ENCODE peak calls at places on chromosomes 6 and 20, in six cellular contexts. P is CD4-positive, alpha-beta T cell; W is AG04450; H is RWPE1; D is SK-N-SH; Z is SJSA1. J is an unnamed sample.

GRCh38 chr20:25136643-25137559 is 55.0 kb upstream of the VSX1 start:
- DNase-seq in P (no peak), W (peak), H (peak), D (peak), Z (peak), J (peak)

GRCh38 chr6:169864148-169865030 is 113.0 kb downstream of the ERMARD start:
- DNase-seq in P (no peak), W (no peak), H (no peak), D (no peak), Z (peak), J (no peak)

GRCh38 chr6:83824831-83825230 is 28.3 kb upstream of the RIPPLY2 start:
- DNase-seq in P (no peak), W (no peak), H (no peak), D (no peak), Z (no peak), J (no peak)

GRCh38 chr6:140897349-140897748 is 1235.4 kb upstream of the GJE1 start:
- DNase-seq in P (no peak), W (no peak), H (no peak), D (no peak), Z (no peak), J (no peak)

GRCh38 chr6:157989541-157990289 is 8.1 kb downstream of the SYNJ2 start:
- DNase-seq in P (no peak), W (no peak), H (peak), D (peak), Z (no peak), J (peak)

GRCh38 chr6:123849406-123849805 is 45.7 kb downstream of the NKAIN2 start:
- DNase-seq in P (no peak), W (no peak), H (no peak), D (no peak), Z (no peak), J (no peak)

GRCh38 chr6:131917318-131917717 is 33.9 kb downstream of the CCN2 start:
- DNase-seq in P (no peak), W (no peak), H (no peak), D (no peak), Z (no peak), J (no peak)

GRCh38 chr20:31569163-31570020 is 35.7 kb upstream of the ID1 start:
- DNase-seq in P (peak), W (no peak), H (no peak), D (peak), Z (peak), J (peak)

GRCh38 chr6:18439581-18439980 is 52.4 kb downstream of the RNF144B start:
- DNase-seq in P (no peak), W (no peak), H (no peak), D (no peak), Z (no peak), J (no peak)

GRCh38 chr6:167235005-167235404 is 56.1 kb upstream of the UNC93A start:
- DNase-seq in P (no peak), W (no peak), H (no peak), D (peak), Z (no peak), J (no peak)

GRCh38 chr6:36544228-36544627 is 3.1 kb downstream of the STK38 start:
- DNase-seq in P (peak), W (no peak), H (no peak), D (no peak), Z (peak), J (no peak)

GRCh38 chr6:50264995-50265571 is 215.4 kb upstream of the DEFB112 start:
- DNase-seq in P (no peak), W (no peak), H (no peak), D (peak), Z (no peak), J (no peak)

GRCh38 chr6:37484786-37485170 is 14.9 kb downstream of the CCDC167 start:
- DNase-seq in P (no peak), W (no peak), H (no peak), D (no peak), Z (no peak), J (no peak)

GRCh38 chr6:168334072-168334471 is 14.5 kb upstream of the DACT2 start:
- DNase-seq in P (no peak), W (no peak), H (no peak), D (no peak), Z (no peak), J (no peak)

GRCh38 chr20:62817975-62818591 is 1.2 kb downstream of the COL9A3 start:
- DNase-seq in P (no peak), W (no peak), H (no peak), D (no peak), Z (no peak), J (peak)

GRCh38 chr6:163872335-163872734 is 457.8 kb downstream of the QKI start:
- DNase-seq in P (no peak), W (peak), H (peak), D (no peak), Z (no peak), J (no peak)

GRCh38 chr20:2169456-2170088 is 67.9 kb downstream of the STK35 start:
- DNase-seq in P (no peak), W (no peak), H (no peak), D (no peak), Z (no peak), J (no peak)

GRCh38 chr20:37394543-37395410 is 48.8 kb downstream of the SRC start:
- DNase-seq in P (no peak), W (no peak), H (peak), D (peak), Z (no peak), J (no peak)

GRCh38 chr6:139549561-139550070 is 175.2 kb upstream of the CITED2 start:
- DNase-seq in P (no peak), W (no peak), H (peak), D (no peak), Z (no peak), J (no peak)

GRCh38 chr6:79686698-79687309 is 55.7 kb downstream of the SH3BGRL2 start:
- DNase-seq in P (no peak), W (no peak), H (no peak), D (no peak), Z (no peak), J (no peak)

GRCh38 chr6:168403370-168404005 is 37.5 kb upstream of the SMOC2 start:
- DNase-seq in P (no peak), W (no peak), H (no peak), D (no peak), Z (no peak), J (no peak)

GRCh38 chr6:169172946-169173345 is 80.7 kb downstream of the THBS2 start:
- DNase-seq in P (no peak), W (no peak), H (no peak), D (no peak), Z (no peak), J (no peak)

GRCh38 chr20:54573838-54574237 is 98.4 kb downstream of the DOK5 start:
- DNase-seq in P (no peak), W (no peak), H (no peak), D (no peak), Z (no peak), J (no peak)

GRCh38 chr20:62430311-62430853 is 3.0 kb upstream of the RBBP8NL start:
- DNase-seq in P (no peak), W (no peak), H (no peak), D (no peak), Z (no peak), J (no peak)

GRCh38 chr20:8853805-8854338 is 215.0 kb upstream of the PLCB4 start:
- DNase-seq in P (no peak), W (peak), H (peak), D (peak), Z (peak), J (no peak)

GRCh38 chr20:11153819-11154218 is 480.0 kb upstream of the JAG1 start:
- DNase-seq in P (no peak), W (no peak), H (no peak), D (no peak), Z (no peak), J (no peak)

GRCh38 chr20:48898210-48898609 is 23.3 kb upstream of the ARFGEF2 start:
- DNase-seq in P (no peak), W (no peak), H (no peak), D (no peak), Z (no peak), J (no peak)

GRCh38 chr6:127192911-127193503 is 73.7 kb upstream of the RNF146 start:
- DNase-seq in P (no peak), W (no peak), H (no peak), D (no peak), Z (no peak), J (no peak)

GRCh38 chr20:22836877-22837276 is 198.2 kb upstream of the SSTR4 start:
- DNase-seq in P (no peak), W (no peak), H (no peak), D (no peak), Z (no peak), J (no peak)

GRCh38 chr6:43509142-43509983 is 783 bp downstream of the LRRC73 start:
- DNase-seq in P (no peak), W (no peak), H (no peak), D (peak), Z (no peak), J (no peak)

GRCh38 chr6:140077712-140078551 is 703.5 kb upstream of the CITED2 start:
- DNase-seq in P (no peak), W (no peak), H (no peak), D (no peak), Z (no peak), J (no peak)

GRCh38 chr20:19275630-19276071 is 63.2 kb downstream of the SLC24A3 start:
- DNase-seq in P (no peak), W (no peak), H (no peak), D (no peak), Z (no peak), J (no peak)

GRCh38 chr6:155276638-155277037 is 12.8 kb downstream of the CLDN20 start:
- DNase-seq in P (no peak), W (no peak), H (no peak), D (no peak), Z (no peak), J (no peak)
- H3K27ac ChIP-seq in P (no peak), W (no peak), H (no peak), D (peak), Z (peak), J (peak)

DNA sequence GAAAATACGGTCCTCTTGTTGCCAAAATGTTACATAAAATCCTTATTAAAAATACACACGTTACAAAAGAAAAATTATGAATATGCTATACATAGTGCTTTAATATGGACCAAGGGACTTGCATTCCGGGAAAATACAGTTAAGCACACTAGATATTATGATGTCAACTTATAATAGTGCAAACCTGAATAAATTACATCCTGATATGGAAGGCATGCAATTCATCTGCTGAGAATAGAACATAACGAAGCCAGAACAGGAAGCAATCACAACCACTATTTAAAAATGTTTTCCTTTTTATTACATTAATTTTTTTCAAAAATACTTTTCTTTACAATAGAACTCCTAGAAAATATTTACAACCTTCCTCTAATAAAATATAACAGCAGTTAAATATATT is 7.8 kb upstream of the MRPS10 start:
- DNase-seq in P (no peak), W (no peak), H (no peak), D (no peak), Z (no peak), J (no peak)
- H3K27ac ChIP-seq in P (no peak), W (no peak), H (no peak), D (peak), Z (no peak), J (no peak)

GRCh38 chr6:144296973-144297372 is 11.8 kb downstream of the UTRN start:
- DNase-seq in P (no peak), W (no peak), H (no peak), D (no peak), Z (no peak), J (no peak)
- H3K27ac ChIP-seq in P (no peak), W (no peak), H (no peak), D (peak), Z (peak), J (no peak)

DNA sequence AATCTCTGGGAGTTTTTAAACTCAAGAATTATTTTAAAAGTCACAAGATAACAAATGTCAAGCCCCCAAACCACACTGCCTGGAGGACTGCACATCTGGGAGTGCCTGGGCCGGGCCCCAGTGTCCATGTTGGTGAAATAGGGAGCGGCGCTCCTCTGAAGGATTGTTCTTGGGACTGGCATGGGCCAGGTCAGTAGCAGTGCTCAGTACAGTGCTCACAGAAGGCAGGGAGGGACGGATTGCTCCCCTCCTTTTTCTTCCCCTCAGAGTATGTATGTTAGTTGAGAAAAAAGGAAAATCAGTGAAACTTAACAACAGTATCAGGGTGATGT is 11.0 kb downstream of the STX16 start:
- DNase-seq in P (no peak), W (no peak), H (no peak), D (no peak), Z (no peak), J (no peak)
- H3K27ac ChIP-seq in P (peak), W (no peak), H (peak), D (no peak), Z (no peak), J (no peak)